ENCODE peak calls at places on chromosomes 5 and 9, in nine cellular contexts. V is brain microvascular endothelial cell, L is hepatocyte, M is heart right ventricle, U is K562, I is HCT116, Z is spleen, F is lower lobe of right lung, R is GM23338. S is an unnamed sample. For H3K27me3, the result is how much of the 10 kb centered on the place peaks cover.

GRCh38 chr5:132871885-132872284 is 1.6 kb upstream of the LEAP2 start:
- DNase-seq in V (no peak), L (no peak), M (no peak), U (no peak), I (no peak), Z (no peak), F (no peak), R (no peak), S (no peak)

GRCh38 chr5:145856285-145856818 is 16.5 kb downstream of the GRXCR2 start:
- DNase-seq in V (peak), L (peak), M (peak), U (no peak), I (no peak), Z (peak), F (peak), R (peak), S (peak)

GRCh38 chr5:140232731-140233130 is 57.7 kb downstream of the CYSTM1 start:
- DNase-seq in V (no peak), L (no peak), M (no peak), U (no peak), I (no peak), Z (no peak), F (no peak), R (no peak), S (no peak)

GRCh38 chr5:169637085-169637855 is at the start of gene DOCK2:
- DNase-seq in V (no peak), L (no peak), M (peak), U (peak), I (no peak), Z (peak), F (peak), R (peak), S (peak)

GRCh38 chr5:40041452-40041851 is 616.7 kb upstream of the DAB2 start:
- DNase-seq in V (peak), L (no peak), M (no peak), U (no peak), I (no peak), Z (no peak), F (no peak), R (no peak), S (no peak)

GRCh38 chr9:77865385-77865784 is 166.2 kb downstream of the GNAQ start:
- DNase-seq in V (no peak), L (peak), M (no peak), U (no peak), I (no peak), Z (no peak), F (no peak), R (no peak), S (no peak)

GRCh38 chr5:73393606-73394489 is 54.7 kb downstream of the FOXD1 start:
- DNase-seq in V (no peak), L (peak), M (no peak), U (no peak), I (no peak), Z (no peak), F (no peak), R (no peak), S (no peak)

GRCh38 chr5:16894236-16895057 is 41.6 kb downstream of the MYO10 start:
- DNase-seq in V (peak), L (peak), M (no peak), U (no peak), I (peak), Z (no peak), F (no peak), R (peak), S (peak)

GRCh38 chr9:75672478-75672877 is 218.0 kb upstream of the PCSK5 start:
- DNase-seq in V (no peak), L (no peak), M (no peak), U (no peak), I (no peak), Z (no peak), F (no peak), R (no peak), S (no peak)

GRCh38 chr9:88932766-88933165 is 58.5 kb upstream of the S1PR3 start:
- DNase-seq in V (no peak), L (no peak), M (no peak), U (peak), I (no peak), Z (no peak), F (no peak), R (peak), S (peak)

GRCh38 chr9:18396102-18396728 is 77.7 kb upstream of the ADAMTSL1 start:
- DNase-seq in V (peak), L (no peak), M (no peak), U (no peak), I (no peak), Z (no peak), F (no peak), R (peak), S (no peak)

GRCh38 chr9:37339945-37340344 is 82.6 kb upstream of the GRHPR start:
- DNase-seq in V (no peak), L (no peak), M (no peak), U (no peak), I (no peak), Z (no peak), F (no peak), R (peak), S (no peak)

GRCh38 chr9:83359039-83359438 is 179.2 kb downstream of the FRMD3 start:
- DNase-seq in V (no peak), L (no peak), M (no peak), U (no peak), I (no peak), Z (no peak), F (no peak), R (no peak), S (no peak)

GRCh38 chr5:21646469-21646868 is 1206.7 kb downstream of the CDH12 start:
- DNase-seq in V (peak), L (no peak), M (no peak), U (no peak), I (no peak), Z (no peak), F (no peak), R (no peak), S (no peak)

GRCh38 chr5:126354012-126354856 is 69.0 kb upstream of the GRAMD2B start:
- DNase-seq in V (peak), L (peak), M (no peak), U (peak), I (peak), Z (no peak), F (no peak), R (peak), S (no peak)

GRCh38 chr5:154325566-154325965 is 120.2 kb upstream of the SAP30L start:
- DNase-seq in V (no peak), L (no peak), M (no peak), U (no peak), I (no peak), Z (no peak), F (no peak), R (no peak), S (no peak)

GRCh38 chr5:132414634-132415377 is 45.3 kb downstream of the SLC22A5 start:
- DNase-seq in V (peak), L (peak), M (no peak), U (no peak), I (peak), Z (no peak), F (no peak), R (no peak), S (no peak)

GRCh38 chr9:98809311-98810105 is 2.0 kb downstream of the GALNT12 start:
- DNase-seq in V (peak), L (peak), M (no peak), U (peak), I (no peak), Z (no peak), F (no peak), R (no peak), S (peak)

GRCh38 chr9:123834907-123835562 is 94.9 kb downstream of the DENND1A start:
- DNase-seq in V (peak), L (no peak), M (peak), U (peak), I (no peak), Z (no peak), F (no peak), R (peak), S (no peak)

GRCh38 chr5:94021246-94021645 is 279.8 kb upstream of the POU5F2 start:
- DNase-seq in V (peak), L (no peak), M (no peak), U (no peak), I (peak), Z (no peak), F (no peak), R (no peak), S (no peak)

GRCh38 chr5:140324834-140325195 is 21.6 kb downstream of the HBEGF start:
- DNase-seq in V (peak), L (no peak), M (no peak), U (no peak), I (no peak), Z (no peak), F (no peak), R (no peak), S (no peak)

GRCh38 chr9:87795178-87795577 is 69.3 kb downstream of the CTSL start:
- DNase-seq in V (no peak), L (no peak), M (no peak), U (no peak), I (no peak), Z (no peak), F (no peak), R (no peak), S (no peak)

GRCh38 chr9:16825971-16826370 is 44.5 kb downstream of the BNC2 start:
- DNase-seq in V (peak), L (peak), M (no peak), U (no peak), I (no peak), Z (no peak), F (no peak), R (no peak), S (no peak)

GRCh38 chr9:134318481-134318891 is 7.8 kb upstream of the RXRA start:
- DNase-seq in V (no peak), L (no peak), M (no peak), U (no peak), I (no peak), Z (peak), F (peak), R (no peak), S (no peak)

GRCh38 chr5:59115345-59115744 is 532.5 kb downstream of the RAB3C start:
- DNase-seq in V (no peak), L (no peak), M (no peak), U (no peak), I (no peak), Z (no peak), F (no peak), R (no peak), S (no peak)

GRCh38 chr5:176583076-176583475 is 26.9 kb downstream of the GPRIN1 start:
- DNase-seq in V (no peak), L (no peak), M (no peak), U (no peak), I (no peak), Z (no peak), F (no peak), R (no peak), S (no peak)

GRCh38 chr5:179246227-179246626 is 99.0 kb downstream of the ADAMTS2 start:
- DNase-seq in V (no peak), L (no peak), M (no peak), U (no peak), I (no peak), Z (no peak), F (no peak), R (peak), S (peak)

GRCh38 chr5:73445708-73446630 is 2.6 kb downstream of the FOXD1 start:
- DNase-seq in V (no peak), L (no peak), M (no peak), U (no peak), I (no peak), Z (no peak), F (no peak), R (no peak), S (no peak)

GRCh38 chr5:128553747-128554146 is 15.7 kb upstream of the FBN2 start:
- DNase-seq in V (no peak), L (no peak), M (no peak), U (no peak), I (no peak), Z (no peak), F (no peak), R (no peak), S (no peak)

GRCh38 chr5:117201016-117201415 is 626.4 kb upstream of the SEMA6A start:
- DNase-seq in V (no peak), L (peak), M (no peak), U (no peak), I (no peak), Z (no peak), F (no peak), R (no peak), S (no peak)

GRCh38 chr5:117207088-117207668 is 632.6 kb upstream of the SEMA6A start:
- DNase-seq in V (no peak), L (no peak), M (no peak), U (no peak), I (no peak), Z (no peak), F (no peak), R (peak), S (peak)

GRCh38 chr5:117203584-117203983 is 629.0 kb upstream of the SEMA6A start:
- DNase-seq in V (no peak), L (no peak), M (no peak), U (no peak), I (no peak), Z (no peak), F (no peak), R (no peak), S (no peak)

GRCh38 chr5:117204404-117204803 is 629.8 kb upstream of the SEMA6A start:
- DNase-seq in V (no peak), L (no peak), M (no peak), U (no peak), I (no peak), Z (no peak), F (no peak), R (no peak), S (no peak)

DNA sequence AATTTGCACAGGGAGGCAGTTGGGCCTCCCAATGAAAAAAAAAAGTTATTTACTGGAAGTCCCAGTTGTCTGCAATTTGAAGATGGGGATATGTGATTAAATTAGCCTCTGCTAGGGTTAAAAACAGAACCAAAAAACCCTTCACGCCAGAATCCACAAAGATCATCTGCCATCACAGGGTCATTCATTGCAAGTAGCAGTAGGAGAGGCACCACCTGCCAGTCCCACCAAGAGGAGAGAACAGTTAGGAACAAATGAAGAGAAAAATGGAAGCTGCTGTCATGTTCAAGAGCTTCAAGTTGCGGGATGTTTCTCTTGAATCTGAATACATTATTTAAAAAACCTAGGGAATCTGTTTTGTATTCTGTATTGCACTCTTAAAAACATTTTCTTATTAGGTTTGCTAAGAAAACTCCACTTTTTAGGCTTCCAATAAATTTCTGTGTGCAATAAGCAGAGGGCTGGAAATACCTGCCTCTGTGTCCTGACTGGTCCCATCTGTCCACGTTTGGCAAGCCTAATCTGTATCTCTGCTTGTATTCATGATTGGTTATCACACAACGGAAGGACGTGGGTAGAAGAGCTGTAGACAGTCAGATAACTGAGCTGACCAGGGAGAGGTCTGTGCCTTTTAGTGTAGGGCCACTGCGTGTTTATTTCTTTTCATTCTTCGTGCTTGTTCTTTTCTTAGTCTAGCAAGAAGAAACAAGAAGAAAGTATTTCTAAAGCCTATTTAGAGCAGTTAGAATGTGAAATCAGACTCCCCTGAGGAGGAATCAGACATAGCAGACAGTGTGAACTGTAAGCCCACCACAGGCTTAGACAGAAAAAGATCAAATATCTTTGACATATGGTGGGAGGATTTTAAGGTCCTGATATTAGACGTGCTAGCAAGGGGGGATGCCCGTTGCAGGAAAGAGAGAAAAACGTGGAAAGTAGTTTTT is 630.6 kb upstream of the SEMA6A start:
- DNase-seq in V (no peak), L (no peak), M (no peak), U (no peak), I (no peak), Z (no peak), F (no peak), R (no peak), S (no peak)
- H3K4me3 ChIP-seq in V (no peak), L (no peak), M (no peak), U (no peak), I (no peak), Z (no peak), F (no peak), R (no peak), S (no peak)

GRCh38 chr5:123997354-123998215 is 485.6 kb downstream of the CSNK1G3 start:
- DNase-seq in V (peak), L (peak), M (no peak), U (no peak), I (no peak), Z (no peak), F (no peak), R (no peak), S (no peak)
- H3K27me3 ChIP-seq in V (under half), L (under half), M (under half), U (under half), I (under half), Z (under half), F (under half), R (under half), S (under half)

DNA sequence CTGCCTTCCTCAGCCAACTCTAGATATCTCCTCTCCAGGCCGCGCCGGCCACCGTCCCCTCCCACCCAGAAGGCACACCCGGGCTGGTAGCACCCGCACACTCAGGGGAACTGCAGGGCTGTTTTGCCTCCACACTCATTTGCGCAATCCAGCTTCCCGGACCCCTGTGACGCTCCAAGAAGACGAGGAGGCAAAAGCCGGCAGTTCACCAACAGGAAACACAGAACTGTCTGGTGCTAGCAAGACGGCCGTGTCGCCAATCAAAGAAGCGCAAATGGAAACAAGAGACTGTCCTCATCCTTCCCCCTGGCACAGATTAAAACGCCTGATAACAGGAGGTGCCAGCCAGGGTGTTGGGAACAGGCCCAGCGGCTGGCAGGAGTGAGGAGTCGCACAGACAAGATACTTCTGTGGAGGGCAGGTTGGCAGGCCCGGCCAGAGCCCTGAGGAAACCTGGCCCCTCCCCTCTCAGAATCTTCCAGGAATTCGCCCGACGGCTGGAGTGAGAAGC is 7.8 kb downstream of the AGPAT2 start:
- DNase-seq in V (no peak), L (no peak), M (no peak), U (no peak), I (no peak), Z (no peak), F (peak), R (no peak), S (peak)
- H3K4me3 ChIP-seq in V (no peak), L (no peak), M (no peak), U (no peak), I (no peak), Z (no peak), F (no peak), R (no peak), S (no peak)

GRCh38 chr5:174556756-174557155 is 167.6 kb upstream of the MSX2 start:
- DNase-seq in V (no peak), L (no peak), M (no peak), U (no peak), I (no peak), Z (no peak), F (no peak), R (no peak), S (no peak)
- H3K27me3 ChIP-seq in V (under half), L (under half), M (under half), U (under half), I (under half), Z (under half), F (under half), R (under half), S (under half)